ENCODE peak calls at places on chromosomes 5 and 9, in ten cellular contexts. T is GM12891; L is HFFc6; I is HT-29; V is AG08396; Z is fibroblast of mammary gland; E is HTR-8/SVneo; A is activated T-helper 1 cell treated with anti-CD3 and anti-CD28 coated beads, Interleukin-2, amount 50 U/mL, for 16 hours; M is tibial artery; C is skeletal muscle cell. R is an unnamed sample.
A peak's percentile ranks its signal among the peaks of the same experiment; 100 is the strongest.

GRCh38 chr5:58983496-58983895 is 400.6 kb downstream of the RAB3C start:
- DNase-seq in L (no peak), M (no peak), T (no peak), Z (no peak), V (no peak), I (no peak), C (no peak), A (no peak), E (no peak), R (no peak)

GRCh38 chr9:5140151-5140550 is 45.3 kb downstream of the INSL6 start:
- DNase-seq in A (no peak), L (no peak), I (no peak), V (no peak), E (no peak), Z (peak; percentile 14), M (no peak), T (no peak), C (no peak), R (no peak)

GRCh38 chr5:133754575-133755169 is 142.3 kb upstream of the FSTL4 start:
- DNase-seq in A (no peak), T (peak; percentile 13), V (peak; percentile 17), E (peak; percentile 31), M (no peak), L (no peak), Z (peak; percentile 35), I (peak; percentile 59), C (no peak), R (no peak)

GRCh38 chr5:106376522-106376921 is 1294.2 kb downstream of the EFNA5 start:
- DNase-seq in C (no peak), A (no peak), T (no peak), Z (peak; percentile 23), M (no peak), E (no peak), I (peak; percentile 31), L (no peak), V (no peak), R (no peak)

GRCh38 chr5:141529002-141529401 is 40.1 kb downstream of the PCDHGC5 start:
- DNase-seq in C (peak; percentile 73), M (no peak), T (no peak), Z (peak; percentile 82), V (peak; percentile 39), I (no peak), E (no peak), A (no peak), L (peak; percentile 78), R (no peak)

GRCh38 chr5:163104496-163104895 is 332.9 kb upstream of the CCNG1 start:
- DNase-seq in E (no peak), Z (no peak), C (no peak), L (no peak), A (no peak), V (no peak), I (peak; percentile 33), T (no peak), M (no peak), R (no peak)

GRCh38 chr5:151568036-151568435 is 23.1 kb downstream of the FAT2 start:
- DNase-seq in T (no peak), L (no peak), C (no peak), E (no peak), Z (no peak), M (no peak), V (no peak), I (no peak), A (no peak), R (no peak)

GRCh38 chr5:142900926-142901325 is 130.7 kb downstream of the ARHGAP26 start:
- DNase-seq in T (no peak), A (no peak), E (peak; percentile 24), L (peak; percentile 63), V (peak; percentile 55), I (no peak), M (no peak), Z (peak; percentile 60), C (peak; percentile 78), R (no peak)

GRCh38 chr5:59596586-59597348 is 296.8 kb downstream of the PDE4D start:
- DNase-seq in Z (peak; percentile 72), A (no peak), L (peak; percentile 25), E (peak; percentile 3), I (no peak), T (no peak), C (peak; percentile 41), M (no peak), V (no peak), R (no peak)

GRCh38 chr9:134680393-134681060 is 38.9 kb downstream of the COL5A1 start:
- DNase-seq in C (no peak), I (no peak), A (no peak), M (no peak), L (no peak), V (no peak), T (no peak), Z (no peak), E (no peak), R (peak; percentile 60)

GRCh38 chr5:118700510-118700909 is 287.8 kb downstream of the DTWD2 start:
- DNase-seq in V (no peak), T (no peak), Z (no peak), A (no peak), L (no peak), M (no peak), C (no peak), I (no peak), E (no peak), R (no peak)

GRCh38 chr5:31887556-31887955 is 248.6 kb downstream of the PDZD2 start:
- DNase-seq in E (no peak), M (no peak), C (no peak), I (no peak), V (no peak), Z (no peak), A (no peak), T (no peak), L (no peak), R (no peak)

GRCh38 chr9:86865957-86866356 is 81.3 kb downstream of the GAS1 start:
- DNase-seq in V (no peak), C (no peak), L (no peak), E (no peak), I (no peak), Z (no peak), T (no peak), M (no peak), A (no peak), R (no peak)

GRCh38 chr5:126445502-126446174 is 22.4 kb downstream of the GRAMD2B start:
- DNase-seq in A (no peak), L (no peak), T (no peak), V (no peak), E (peak; percentile 25), M (no peak), I (no peak), Z (no peak), C (no peak), R (no peak)

GRCh38 chr9:29456940-29457339 is 1883.7 kb upstream of the C9orf72 start:
- DNase-seq in Z (peak; percentile 85), V (no peak), E (no peak), C (peak; percentile 67), T (no peak), I (no peak), M (no peak), A (no peak), L (peak; percentile 66), R (no peak)

GRCh38 chr5:90613918-90614504 is 55.4 kb downstream of the ADGRV1 start:
- DNase-seq in M (no peak), V (no peak), E (no peak), T (no peak), Z (peak; percentile 3), L (no peak), C (no peak), A (no peak), I (no peak), R (no peak)

GRCh38 chr5:142779163-142779562 is 9.0 kb downstream of the ARHGAP26 start:
- DNase-seq in M (no peak), L (peak; percentile 37), C (no peak), A (no peak), Z (no peak), I (no peak), E (no peak), T (no peak), V (no peak), R (no peak)

GRCh38 chr5:151072234-151073025 is 8.4 kb downstream of the TNIP1 start:
- DNase-seq in L (peak; percentile 81), C (no peak), V (peak; percentile 59), A (no peak), Z (peak; percentile 45), I (no peak), T (no peak), E (peak; percentile 57), M (no peak), R (peak; percentile 11)

GRCh38 chr9:106862946-106863740 is at the start of gene ZNF462:
- DNase-seq in A (no peak), Z (peak; percentile 75), E (peak; percentile 33), C (no peak), V (peak; percentile 48), L (peak; percentile 70), I (no peak), M (peak; percentile 64), T (no peak), R (no peak)

GRCh38 chr5:79771387-79771786 is 81.8 kb downstream of the CMYA5 start:
- DNase-seq in L (peak; percentile 80), E (no peak), T (no peak), I (no peak), C (peak; percentile 61), A (no peak), V (peak; percentile 40), M (no peak), Z (peak; percentile 85), R (no peak)

GRCh38 chr9:97567894-97568202 is 65.3 kb downstream of the TSTD2 start:
- DNase-seq in C (no peak), M (no peak), I (no peak), V (no peak), T (no peak), A (no peak), E (no peak), L (no peak), Z (no peak), R (no peak)

GRCh38 chr5:145803617-145804016 is 31.5 kb downstream of the PRELID2 start:
- DNase-seq in Z (no peak), T (no peak), V (no peak), A (no peak), L (no peak), I (no peak), E (no peak), M (no peak), C (no peak), R (no peak)

GRCh38 chr5:14108170-14108996 is 34.8 kb upstream of the TRIO start:
- DNase-seq in M (peak; percentile 77), V (peak; percentile 69), A (no peak), C (peak; percentile 51), Z (peak; percentile 95), L (peak; percentile 69), T (peak; percentile 35), I (peak; percentile 84), E (peak; percentile 87), R (no peak)

R was measured in spleen.